ENCODE peak calls at places on chromosomes 12 and 14, in nine cellular contexts. H is cardiac muscle cell, T is thoracic aorta, G is tibial artery, Y is fibroblast of the aortic adventitia, S is neural progenitor cell, R is left ventricle myocardium inferior, V is MM.1S, U is fibroblast of pulmonary artery. W is an unnamed sample.

GRCh38 chr14:90536092-90536491 is 139.3 kb downstream of the CALM1 start:
- DNase-seq in S (no peak), U (peak), Y (no peak), V (no peak), H (peak), T (no peak), R (peak), G (no peak), W (peak)

GRCh38 chr14:96203635-96204034 is 1.0 kb upstream of the BDKRB2 start:
- DNase-seq in U (no peak), G (no peak), V (no peak), H (no peak), Y (no peak), T (no peak), R (no peak), S (no peak), W (no peak)

GRCh38 chr14:74888164-74889158 is 6.7 kb downstream of the DLST start:
- DNase-seq in R (no peak), H (no peak), G (no peak), Y (peak), T (no peak), V (no peak), S (no peak), U (no peak), W (peak)

GRCh38 chr12:122969657-122970056 is 3.4 kb upstream of the ABCB9 start:
- DNase-seq in V (no peak), H (no peak), R (no peak), Y (no peak), T (no peak), G (no peak), S (no peak), U (no peak), W (no peak)

GRCh38 chr12:81942588-81942987 is 183.4 kb upstream of the PPFIA2 start:
- DNase-seq in H (no peak), S (no peak), R (no peak), G (no peak), Y (no peak), T (no peak), U (no peak), V (peak), W (no peak)

GRCh38 chr12:32821293-32822089 is 65.8 kb upstream of the YARS2 start:
- DNase-seq in T (no peak), S (no peak), V (peak), R (no peak), Y (no peak), U (peak), H (peak), G (no peak), W (peak)

GRCh38 chr12:120352117-120352516 is 16.8 kb downstream of the MSI1 start:
- DNase-seq in T (no peak), U (peak), H (peak), V (no peak), Y (peak), G (no peak), S (no peak), R (no peak), W (no peak)

GRCh38 chr14:23550827-23551265 is 719 bp downstream of the ZFHX2 start:
- DNase-seq in V (no peak), Y (no peak), G (no peak), U (no peak), S (peak), T (no peak), R (peak), H (peak), W (no peak)

GRCh38 chr12:52191841-52192791 is at the start of gene KRT80:
- DNase-seq in R (peak), V (peak), U (peak), T (peak), H (peak), G (peak), S (no peak), Y (peak), W (peak)

GRCh38 chr12:116406529-116406928 is 129.0 kb upstream of the MED13L start:
- DNase-seq in S (no peak), V (no peak), R (peak), U (peak), H (peak), T (peak), Y (peak), G (peak), W (peak)

GRCh38 chr14:54625158-54625557 is 58.2 kb downstream of the SAMD4A start:
- DNase-seq in S (no peak), V (no peak), U (peak), G (no peak), T (no peak), Y (no peak), R (no peak), H (peak), W (peak)

GRCh38 chr14:93984987-93985410 is 8.6 kb upstream of the ASB2 start:
- DNase-seq in H (peak), U (peak), S (peak), V (no peak), R (peak), Y (peak), G (peak), T (no peak), W (peak)

GRCh38 chr14:91149462-91149861 is 35.6 kb downstream of the DGLUCY start:
- DNase-seq in R (no peak), S (no peak), Y (peak), U (peak), H (peak), T (peak), V (no peak), G (peak), W (peak)

GRCh38 chr12:122981587-122982493 is 1.4 kb downstream of the ARL6IP4 start:
- DNase-seq in S (no peak), R (no peak), T (no peak), U (no peak), H (no peak), Y (no peak), V (no peak), G (no peak), W (no peak)

GRCh38 chr12:62230652-62231051 is 29.6 kb upstream of the USP15 start:
- DNase-seq in U (no peak), Y (no peak), R (no peak), S (no peak), G (no peak), H (no peak), T (no peak), V (no peak), W (no peak)

GRCh38 chr12:105084251-105085250 is at the start of gene ALDH1L2:
- DNase-seq in S (peak), G (peak), T (peak), H (peak), Y (peak), V (peak), R (peak), U (peak), W (peak)

GRCh38 chr14:50675597-50675996 is 7.5 kb upstream of the SAV1 start:
- DNase-seq in T (no peak), H (no peak), G (no peak), U (no peak), V (no peak), R (no peak), Y (peak), S (no peak), W (no peak)

GRCh38 chr14:98233656-98234055 is 1038.3 kb downstream of the BCL11B start:
- DNase-seq in S (peak), R (no peak), V (no peak), H (no peak), G (no peak), Y (no peak), U (no peak), T (no peak), W (no peak)

GRCh38 chr12:111359231-111359913 is 9.5 kb downstream of the PHETA1 start:
- DNase-seq in R (no peak), V (no peak), S (no peak), Y (no peak), H (no peak), G (peak), U (no peak), T (no peak), W (peak)

GRCh38 chr14:73176673-73177072 is 40.4 kb downstream of the PSEN1 start:
- DNase-seq in R (no peak), V (no peak), S (no peak), G (no peak), U (no peak), Y (no peak), T (no peak), H (no peak), W (peak)

GRCh38 chr14:101855958-101856357 is 94.4 kb downstream of the PPP2R5C start:
- DNase-seq in H (no peak), S (no peak), V (no peak), U (no peak), Y (no peak), G (no peak), T (no peak), R (no peak), W (no peak)

GRCh38 chr12:31117203-31118011 is 43.7 kb downstream of the DDX11 start:
- DNase-seq in Y (no peak), R (no peak), H (peak), U (no peak), V (peak), S (peak), G (no peak), T (no peak), W (peak)

GRCh38 chr12:2336409-2336829 is 283.6 kb downstream of the CACNA1C start:
- DNase-seq in T (peak), H (peak), V (peak), G (no peak), Y (peak), S (no peak), U (peak), R (no peak), W (peak)

GRCh38 chr12:19144287-19144686 is 14.8 kb downstream of the PLEKHA5 start:
- DNase-seq in S (no peak), V (no peak), U (peak), R (no peak), Y (no peak), T (no peak), H (peak), G (no peak), W (no peak)

GRCh38 chr14:69535230-69535848 is 39.3 kb downstream of the CCDC177 start:
- DNase-seq in R (no peak), T (no peak), U (peak), G (peak), H (peak), V (no peak), Y (peak), S (peak), W (peak)

GRCh38 chr14:39467889-39468524 is 35.8 kb upstream of the FBXO33 start:
- DNase-seq in V (peak), T (no peak), U (peak), S (peak), R (no peak), G (no peak), Y (peak), H (peak), W (peak)

GRCh38 chr14:22099942-22100763 is 426.5 kb upstream of the OR4E1 start:
- DNase-seq in G (peak), U (peak), S (peak), Y (peak), V (peak), H (peak), R (peak), T (no peak), W (peak)

GRCh38 chr14:42541535-42542001 is 934.9 kb downstream of the LRFN5 start:
- DNase-seq in Y (peak), T (no peak), U (peak), G (no peak), S (no peak), H (peak), V (no peak), R (no peak), W (peak)

GRCh38 chr12:31896514-31897039 is 62.6 kb upstream of the RESF1 start:
- DNase-seq in V (peak), Y (peak), G (no peak), S (no peak), T (no peak), R (peak), U (peak), H (peak), W (peak)

GRCh38 chr12:125530876-125531275 is 465.6 kb downstream of the AACS start:
- DNase-seq in U (no peak), T (no peak), V (no peak), G (no peak), H (no peak), Y (no peak), R (no peak), S (no peak), W (no peak)

GRCh38 chr12:14845350-14845750 is 2.0 kb upstream of the ART4 start:
- DNase-seq in V (peak), T (no peak), G (peak), U (peak), S (peak), R (no peak), Y (peak), H (peak), W (peak)

GRCh38 chr12:126685636-126686035 is 1581.3 kb upstream of the TMEM132C start:
- DNase-seq in Y (no peak), U (no peak), V (no peak), G (no peak), S (no peak), T (no peak), H (no peak), R (no peak), W (no peak)

GRCh38 chr14:31090872-31091764 is 64.9 kb upstream of the STRN3 start:
- DNase-seq in R (no peak), T (peak), G (peak), V (no peak), S (no peak), H (peak), U (peak), Y (peak), W (peak)

GRCh38 chr12:65248656-65249633 is 29.5 kb upstream of the MSRB3 start:
- DNase-seq in S (no peak), R (no peak), V (no peak), T (no peak), U (no peak), Y (peak), G (no peak), H (no peak), W (no peak)

GRCh38 chr12:60162988-60163720 is 567.3 kb downstream of the SLC16A7 start:
- DNase-seq in V (no peak), S (peak), R (no peak), T (no peak), H (no peak), Y (no peak), G (no peak), U (no peak), W (no peak)

GRCh38 chr14:24463806-24464785 is 21.5 kb upstream of the SDR39U1 start:
- DNase-seq in T (no peak), H (no peak), R (no peak), V (no peak), Y (no peak), S (no peak), G (no peak), U (no peak), W (no peak)

GRCh38 chr12:21545557-21545956 is 19.5 kb downstream of the SPX start:
- DNase-seq in Y (no peak), G (no peak), H (no peak), R (no peak), T (no peak), S (no peak), V (no peak), U (no peak), W (no peak)

GRCh38 chr14:104677506-104678332 is 11.7 kb upstream of the INF2 start:
- DNase-seq in T (no peak), S (peak), R (peak), Y (peak), U (peak), H (peak), V (no peak), G (peak), W (peak)

GRCh38 chr12:75995691-75996090 is 35.9 kb downstream of the PHLDA1 start:
- DNase-seq in T (no peak), Y (no peak), S (no peak), H (no peak), V (no peak), U (no peak), R (no peak), G (no peak), W (no peak)

GRCh38 chr14:81323621-81324400 is 76.3 kb downstream of the STON2 start:
- DNase-seq in V (no peak), R (no peak), G (no peak), Y (no peak), T (no peak), H (no peak), U (no peak), S (peak), W (no peak)
- H3K4me3 ChIP-seq in V (no peak), R (no peak), G (no peak), Y (no peak), T (no peak), H (peak), U (no peak), S (peak), W (no peak)

GRCh38 chr12:57240069-57240921 is 10.7 kb downstream of the STAC3 start:
- DNase-seq in G (no peak), R (peak), Y (peak), U (peak), H (peak), T (no peak), V (peak), S (peak), W (peak)
- TF ChIP-seq CTCF in G (no peak), R (no peak), Y (peak), U (no peak), H (peak), T (no peak), V (no peak), S (no peak), W (no peak)

GRCh38 chr12:117658226-117658625 is 296.8 kb upstream of the NOS1 start:
- DNase-seq in S (no peak), R (no peak), Y (no peak), H (no peak), V (no peak), U (no peak), T (no peak), G (no peak), W (no peak)

GRCh38 chr12:117662220-117662619 is 300.8 kb upstream of the NOS1 start:
- DNase-seq in U (no peak), H (no peak), G (no peak), V (no peak), R (no peak), S (no peak), Y (no peak), T (no peak), W (no peak)

GRCh38 chr12:117664169-117664568 is 302.7 kb upstream of the NOS1 start:
- DNase-seq in T (no peak), G (no peak), S (no peak), R (no peak), V (no peak), Y (no peak), U (no peak), H (no peak), W (no peak)

GRCh38 chr12:117660896-117661295 is 299.5 kb upstream of the NOS1 start:
- DNase-seq in S (no peak), H (no peak), R (no peak), T (no peak), G (no peak), Y (no peak), U (no peak), V (no peak), W (no peak)

DNA sequence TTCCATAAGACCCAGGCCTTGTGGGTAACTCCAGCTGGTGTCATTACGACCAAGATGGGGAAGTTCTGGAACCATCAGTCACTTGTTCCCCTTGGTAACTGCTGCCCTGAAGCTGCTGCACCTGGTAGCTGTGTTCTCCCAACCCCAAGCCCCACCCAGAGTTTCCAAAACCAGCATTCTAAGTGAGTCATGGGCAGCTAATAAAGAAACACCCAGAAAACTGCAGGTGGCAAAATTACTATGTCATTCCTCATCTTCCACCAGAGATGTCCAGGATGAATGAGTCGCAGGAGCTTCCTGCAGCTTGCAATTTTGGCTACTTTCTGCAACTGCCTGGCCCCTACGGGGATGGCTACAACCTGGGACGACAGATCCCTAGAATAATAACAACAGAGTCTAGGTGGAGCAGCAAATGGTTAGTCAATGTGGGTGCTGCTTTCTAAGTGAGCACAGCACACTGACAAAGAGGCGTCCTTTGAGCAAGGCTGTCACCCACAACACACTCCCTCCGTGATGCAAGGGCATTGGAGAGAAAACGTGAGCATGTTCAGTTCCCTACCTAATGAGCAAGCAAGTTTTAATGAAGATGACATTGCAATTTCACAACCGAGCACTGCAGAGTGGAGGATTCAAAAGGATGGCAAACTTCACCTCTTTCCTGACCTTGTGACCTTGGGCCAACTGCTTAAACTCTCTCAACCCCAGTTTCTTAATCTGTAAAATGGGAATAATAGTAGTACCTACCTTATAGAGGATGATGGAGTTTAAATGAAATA is 301.4 kb upstream of the NOS1 start:
- DNase-seq in R (no peak), S (no peak), H (no peak), G (no peak), Y (no peak), U (no peak), T (no peak), V (no peak), W (no peak)
- H3K4me3 ChIP-seq in R (no peak), S (no peak), H (no peak), G (no peak), Y (no peak), U (no peak), T (no peak), V (no peak), W (no peak)

DNA sequence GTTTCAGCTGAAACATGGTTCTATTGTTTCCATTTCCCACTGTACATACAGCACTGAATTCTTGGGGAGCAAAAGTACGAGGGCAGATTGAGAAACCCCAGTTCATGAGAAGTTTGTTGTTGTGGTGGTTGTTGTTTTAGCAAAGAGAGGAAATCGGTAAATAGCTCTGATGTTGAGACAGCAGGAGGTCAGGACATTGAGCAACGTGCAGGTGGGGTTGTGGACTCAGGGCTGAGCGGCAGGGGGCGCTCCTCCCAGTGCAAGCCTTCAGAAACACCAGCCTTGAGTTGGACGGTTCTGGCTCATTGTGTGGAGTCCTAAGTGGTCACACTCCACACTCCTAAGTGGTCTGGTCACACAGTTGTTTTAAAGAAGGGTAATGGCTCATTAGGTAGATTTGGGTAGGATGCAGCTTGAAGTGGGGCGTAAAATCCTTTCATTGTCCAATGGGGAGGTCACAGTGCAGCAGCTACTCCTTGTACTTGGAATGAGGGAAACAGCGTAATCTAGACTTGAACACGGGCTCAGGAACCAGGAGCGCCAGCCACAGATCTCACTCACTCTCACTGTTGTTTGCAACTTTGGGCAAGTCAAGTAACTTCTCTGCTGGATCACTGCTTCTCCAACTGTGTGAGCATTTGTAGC is 14.5 kb upstream of the PWP1 start:
- DNase-seq in U (peak), Y (no peak), H (peak), T (no peak), G (no peak), V (peak), R (no peak), S (peak), W (peak)
- TF ChIP-seq CTCF in U (peak), Y (peak), H (peak), T (no peak), G (peak), V (peak), R (peak), S (peak), W (peak)

DNA sequence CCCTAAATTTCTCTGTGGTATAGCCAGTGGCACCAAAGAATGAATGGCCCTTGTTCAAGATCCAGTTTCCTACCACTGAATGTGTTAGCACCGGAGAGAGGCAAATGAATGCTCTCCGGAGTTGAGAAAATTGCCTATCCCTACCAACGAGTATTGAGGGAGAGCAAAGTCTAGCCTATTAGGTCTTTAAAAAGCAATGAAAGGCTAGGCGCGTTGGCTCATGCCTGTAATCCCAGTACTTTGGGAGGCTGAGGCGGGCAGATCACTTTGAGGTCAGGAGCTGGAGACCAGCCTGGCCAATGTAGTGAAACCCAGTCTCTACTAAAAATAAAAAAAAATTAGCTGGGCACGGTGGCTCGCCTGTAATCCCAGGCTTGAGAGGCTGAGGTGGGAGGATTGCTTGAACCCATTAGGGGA is 898 bp upstream of the RAB15 start:
- DNase-seq in Y (no peak), U (no peak), G (no peak), T (no peak), H (no peak), R (no peak), V (no peak), S (no peak), W (no peak)
- H3K4me3 ChIP-seq in Y (no peak), U (no peak), G (no peak), T (peak), H (no peak), R (peak), V (no peak), S (no peak), W (no peak)

GRCh38 chr12:644293-644639 is 19.0 kb downstream of the NINJ2 start:
- DNase-seq in V (no peak), U (no peak), G (no peak), H (no peak), S (no peak), T (no peak), R (no peak), Y (no peak), W (no peak)
- TF ChIP-seq CTCF in V (no peak), U (no peak), G (no peak), H (no peak), S (no peak), T (no peak), R (no peak), Y (no peak), W (no peak)

W was measured in cardiac fibroblast.